ENCODE peak calls at places on chromosomes 4 and X, in five cellular contexts. M, I, Z, W and Y are unnamed samples.

GRCh38 chr4:113469023-113469390 is 292.5 kb downstream of the CAMK2D start:
- DNase-seq in M (no peak), W (no peak), I (no peak), Z (peak; percentile 43), Y (no peak)

GRCh38 chr4:26482508-26483462 is 7.5 kb downstream of the CCKAR start:
- DNase-seq in I (no peak), W (no peak), M (no peak), Z (no peak), Y (no peak)

GRCh38 chrX:40004916-40005289 is 92.9 kb downstream of the BCOR start:
- DNase-seq in Z (no peak), I (no peak), W (no peak), M (no peak), Y (no peak)

GRCh38 chrX:1009771-1010170 is 202.7 kb downstream of the CRLF2 start:
- DNase-seq in I (peak; percentile 48), W (no peak), M (no peak), Z (no peak), Y (no peak)

GRCh38 chr4:143482753-143483362 is 30.6 kb upstream of the SMARCA5 start:
- DNase-seq in I (no peak), Z (peak; percentile 71), W (peak; percentile 51), M (no peak), Y (peak; percentile 31)

GRCh38 chr4:6834867-6835266 is 52.3 kb downstream of the KIAA0232 start:
- DNase-seq in W (no peak), I (no peak), Z (peak; percentile 12), M (no peak), Y (no peak)

GRCh38 chr4:143768007-143768591 is 67.6 kb upstream of the FREM3 start:
- DNase-seq in Z (no peak), M (peak; percentile 33), I (no peak), W (no peak), Y (no peak)

GRCh38 chr4:72846280-72847111 is 223.0 kb downstream of the COX18 start:
- DNase-seq in W (no peak), I (no peak), M (no peak), Z (no peak), Y (no peak)

GRCh38 chr4:145069361-145069760 is 28.6 kb downstream of the ANAPC10 start:
- DNase-seq in I (no peak), Z (peak; percentile 71), W (no peak), M (no peak), Y (no peak)

GRCh38 chrX:48787809-48788471 is 1.6 kb downstream of the GATA1 start:
- DNase-seq in W (no peak), M (no peak), I (no peak), Z (no peak), Y (no peak)

GRCh38 chr4:143455211-143455610 is 58.3 kb upstream of the SMARCA5 start:
- DNase-seq in W (no peak), Z (no peak), M (no peak), I (no peak), Y (no peak)

GRCh38 chrX:135429429-135429828 is 7.7 kb downstream of the SMIM10L2A start:
- DNase-seq in I (no peak), W (no peak), M (no peak), Z (no peak), Y (no peak)

GRCh38 chr4:155572106-155572703 is 94.4 kb upstream of the GUCY1A1 start:
- DNase-seq in M (no peak), I (no peak), Z (peak; percentile 17), W (no peak), Y (no peak)

GRCh38 chr4:47390438-47391125 is 72.9 kb downstream of the COMMD8 start:
- DNase-seq in M (no peak), W (no peak), Z (no peak), I (no peak), Y (no peak)

GRCh38 chr4:115711575-115711974 is 598.2 kb upstream of the NDST4 start:
- DNase-seq in M (no peak), Z (no peak), W (no peak), I (no peak), Y (no peak)

GRCh38 chr4:2243682-2244380 is 1.9 kb upstream of the HAUS3 start:
- DNase-seq in M (no peak), Z (peak; percentile 18), W (peak; percentile 57), I (peak; percentile 69), Y (peak; percentile 48)
- TF ChIP-seq CTCF in M (peak; percentile 33), Z (peak; percentile 31), W (peak; percentile 22), I (peak; percentile 34), Y (peak; percentile 20)

DNA sequence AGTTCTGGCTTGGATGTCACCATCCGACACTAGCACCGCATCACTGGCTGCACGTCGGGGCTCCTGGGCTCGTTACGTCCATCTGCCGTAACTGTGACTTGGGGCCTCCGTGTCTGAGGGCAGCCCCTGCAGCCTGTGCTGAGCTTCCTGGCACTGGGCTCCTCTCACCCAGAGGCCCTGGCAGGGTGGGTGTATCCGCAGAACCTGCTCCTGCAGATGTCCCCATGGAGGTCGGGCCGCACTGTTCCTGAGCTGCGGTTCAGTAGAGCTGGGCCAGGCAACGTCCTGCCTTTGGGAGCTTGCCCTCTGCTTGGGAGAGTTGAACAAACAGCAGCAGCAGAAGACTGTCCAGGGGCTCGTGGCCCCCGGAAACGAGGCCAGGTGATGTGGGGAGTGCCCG is 71.4 kb downstream of the RGS12 start:
- DNase-seq in W (no peak), Z (no peak), M (no peak), I (no peak), Y (no peak)
- TF ChIP-seq CTCF in W (no peak), Z (no peak), M (no peak), I (no peak), Y (no peak)

GRCh38 chrX:41823402-41823801 is 99.4 kb downstream of the GPR82 start:
- DNase-seq in W (no peak), M (no peak), Z (no peak), I (no peak), Y (no peak)

GRCh38 chrX:41825796-41826195 is 97.6 kb downstream of the CASK start:
- DNase-seq in Z (no peak), M (no peak), W (no peak), I (no peak), Y (no peak)

GRCh38 chrX:41822917-41823316 is 98.9 kb downstream of the GPR82 start:
- DNase-seq in W (no peak), I (no peak), M (no peak), Z (no peak), Y (no peak)

GRCh38 chrX:41827886-41828285 is 95.5 kb downstream of the CASK start:
- DNase-seq in I (no peak), Z (peak; percentile 18), M (no peak), W (no peak), Y (no peak)

GRCh38 chrX:41824551-41824950 is 98.8 kb downstream of the CASK start:
- DNase-seq in W (no peak), I (no peak), M (no peak), Z (peak; percentile 71), Y (no peak)
- TF ChIP-seq CTCF in W (no peak), I (no peak), M (no peak), Z (no peak), Y (no peak)

DNA sequence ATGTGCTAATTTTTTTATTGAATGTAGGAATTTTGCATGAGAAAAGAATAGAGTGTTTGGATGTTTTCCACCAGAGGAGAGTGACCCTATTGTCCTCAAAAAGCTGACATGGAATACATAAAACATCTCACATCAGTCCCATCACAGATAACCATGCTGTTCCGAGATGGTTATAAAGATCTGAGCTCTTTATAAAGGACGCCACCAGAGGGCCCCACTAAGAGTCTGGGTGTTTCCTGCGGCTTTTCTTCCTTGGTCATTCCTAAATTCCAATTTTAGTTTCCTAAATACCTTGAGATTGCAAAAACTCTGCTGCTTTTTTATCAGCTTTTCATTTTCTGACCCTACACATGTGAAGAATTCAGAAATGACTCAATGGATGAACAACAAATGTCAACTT is 504.5 kb upstream of the FRG1 start:
- DNase-seq in I (no peak), W (no peak), M (no peak), Z (no peak), Y (no peak)
- TF ChIP-seq CTCF in I (no peak), W (no peak), M (no peak), Z (no peak), Y (no peak)

GRCh38 chr4:55736605-55737183 is 82.9 kb upstream of the EXOC1L start:
- DNase-seq in Z (peak; percentile 3), W (peak; percentile 28), I (no peak), M (no peak), Y (peak; percentile 17)
- TF ChIP-seq CTCF in Z (peak; percentile 42), W (no peak), I (peak; percentile 43), M (no peak), Y (peak; percentile 18)